ENCODE peak calls at places on chromosomes 1 and 21, in seven cellular contexts. One of them, this sample, is unnamed.

GRCh38 chr1:243745361-243745760 is 104.7 kb downstream of the AKT3 start:
- DNase-seq in stomach: no peak
- DNase-seq in gastrocnemius medialis: no peak
- DNase-seq in tibial artery: no peak
- DNase-seq in GM12865: no peak
- DNase-seq in fibroblast of pulmonary artery: peak
- DNase-seq in brain microvascular endothelial cell: peak
- DNase-seq in this sample: no peak

GRCh38 chr1:165647970-165648369 is 16.9 kb downstream of the MGST3 start:
- DNase-seq in brain microvascular endothelial cell: peak
- DNase-seq in stomach: no peak
- DNase-seq in gastrocnemius medialis: no peak
- DNase-seq in GM12865: no peak
- DNase-seq in tibial artery: no peak
- DNase-seq in fibroblast of pulmonary artery: no peak
- DNase-seq in this sample: no peak

GRCh38 chr1:244288663-244289062 is 163.0 kb downstream of the ADSS2 start:
- DNase-seq in stomach: no peak
- DNase-seq in tibial artery: no peak
- DNase-seq in gastrocnemius medialis: no peak
- DNase-seq in brain microvascular endothelial cell: no peak
- DNase-seq in GM12865: no peak
- DNase-seq in fibroblast of pulmonary artery: no peak
- DNase-seq in this sample: no peak

GRCh38 chr21:46061950-46062349 is 36.0 kb upstream of the COL6A2 start:
- DNase-seq in tibial artery: no peak
- DNase-seq in brain microvascular endothelial cell: no peak
- DNase-seq in gastrocnemius medialis: no peak
- DNase-seq in fibroblast of pulmonary artery: no peak
- DNase-seq in stomach: no peak
- DNase-seq in GM12865: no peak
- DNase-seq in this sample: no peak

GRCh38 chr1:85607126-85607912 is 26.8 kb downstream of the CCN1 start:
- DNase-seq in tibial artery: no peak
- DNase-seq in stomach: no peak
- DNase-seq in GM12865: no peak
- DNase-seq in brain microvascular endothelial cell: peak
- DNase-seq in fibroblast of pulmonary artery: peak
- DNase-seq in gastrocnemius medialis: no peak
- DNase-seq in this sample: peak

GRCh38 chr1:69569983-69570755 is 2.4 kb downstream of the LRRC7 start:
- DNase-seq in stomach: no peak
- DNase-seq in fibroblast of pulmonary artery: peak
- DNase-seq in brain microvascular endothelial cell: peak
- DNase-seq in tibial artery: no peak
- DNase-seq in gastrocnemius medialis: no peak
- DNase-seq in GM12865: no peak
- DNase-seq in this sample: peak

GRCh38 chr1:203590559-203590958 is 36.1 kb upstream of the ATP2B4 start:
- DNase-seq in brain microvascular endothelial cell: peak
- DNase-seq in tibial artery: no peak
- DNase-seq in fibroblast of pulmonary artery: peak
- DNase-seq in stomach: no peak
- DNase-seq in gastrocnemius medialis: no peak
- DNase-seq in GM12865: no peak
- DNase-seq in this sample: no peak

GRCh38 chr1:26584022-26584485 is 54.5 kb downstream of the RPS6KA1 start:
- DNase-seq in brain microvascular endothelial cell: no peak
- DNase-seq in stomach: no peak
- DNase-seq in fibroblast of pulmonary artery: no peak
- DNase-seq in gastrocnemius medialis: no peak
- DNase-seq in GM12865: peak
- DNase-seq in tibial artery: no peak
- DNase-seq in this sample: no peak

GRCh38 chr1:202438393-202439174 is 90.1 kb downstream of the PPP1R12B start:
- DNase-seq in GM12865: no peak
- DNase-seq in fibroblast of pulmonary artery: no peak
- DNase-seq in tibial artery: no peak
- DNase-seq in gastrocnemius medialis: no peak
- DNase-seq in stomach: no peak
- DNase-seq in brain microvascular endothelial cell: no peak
- DNase-seq in this sample: no peak

GRCh38 chr1:213939888-213940287 is 47.9 kb upstream of the PROX1 start:
- DNase-seq in gastrocnemius medialis: no peak
- DNase-seq in stomach: no peak
- DNase-seq in fibroblast of pulmonary artery: no peak
- DNase-seq in brain microvascular endothelial cell: no peak
- DNase-seq in tibial artery: no peak
- DNase-seq in GM12865: no peak
- DNase-seq in this sample: no peak

GRCh38 chr1:22826630-22827580 is 116.3 kb downstream of the EPHB2 start:
- DNase-seq in fibroblast of pulmonary artery: peak
- DNase-seq in brain microvascular endothelial cell: no peak
- DNase-seq in stomach: peak
- DNase-seq in gastrocnemius medialis: no peak
- DNase-seq in GM12865: no peak
- DNase-seq in tibial artery: no peak
- DNase-seq in this sample: no peak

DNA sequence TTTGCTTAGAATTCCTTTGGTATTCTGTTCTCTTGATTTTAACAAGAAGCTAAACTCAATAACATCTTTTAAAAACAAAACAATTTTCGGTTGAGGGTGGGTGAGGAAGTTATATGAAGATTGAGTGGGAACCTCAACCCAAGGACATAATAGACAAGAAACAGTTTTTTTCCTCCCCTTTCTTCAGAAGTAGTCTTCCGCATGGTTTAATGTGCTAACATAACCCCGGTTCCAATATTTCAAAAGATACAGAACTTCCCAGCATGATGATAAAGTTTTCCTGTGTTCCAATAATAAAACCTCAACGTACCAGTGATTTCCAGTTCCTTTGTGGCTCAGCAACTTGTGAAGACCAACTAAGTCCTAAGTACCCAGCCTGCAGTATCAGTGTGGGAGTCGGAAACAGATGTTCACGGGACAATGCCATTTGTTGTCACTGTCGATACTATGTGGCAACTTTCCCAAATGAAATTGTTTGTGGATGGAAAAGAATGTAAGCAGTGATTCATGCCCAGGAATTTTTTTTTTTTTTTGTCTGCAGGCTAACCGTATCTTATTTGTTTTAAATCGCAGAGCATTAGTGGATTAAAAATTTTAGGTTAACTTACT is 48.5 kb downstream of the NR5A2 start:
- DNase-seq in fibroblast of pulmonary artery: peak
- DNase-seq in GM12865: no peak
- DNase-seq in stomach: no peak
- DNase-seq in brain microvascular endothelial cell: peak
- DNase-seq in gastrocnemius medialis: no peak
- DNase-seq in tibial artery: peak
- DNase-seq in this sample: peak
- H3K4me3 ChIP-seq in fibroblast of pulmonary artery: peak
- H3K4me3 ChIP-seq in GM12865: no peak
- H3K4me3 ChIP-seq in stomach: no peak
- H3K4me3 ChIP-seq in brain microvascular endothelial cell: peak
- H3K4me3 ChIP-seq in gastrocnemius medialis: no peak
- H3K4me3 ChIP-seq in tibial artery: no peak
- H3K4me3 ChIP-seq in this sample: no peak

GRCh38 chr1:150281758-150282557 is at the start of gene CIART:
- DNase-seq in tibial artery: peak
- DNase-seq in gastrocnemius medialis: peak
- DNase-seq in GM12865: peak
- DNase-seq in brain microvascular endothelial cell: peak
- DNase-seq in stomach: peak
- DNase-seq in fibroblast of pulmonary artery: peak
- DNase-seq in this sample: peak

GRCh38 chr1:150281221-150281757 is 1.1 kb upstream of the CIART start:
- DNase-seq in stomach: peak
- DNase-seq in brain microvascular endothelial cell: peak
- DNase-seq in tibial artery: peak
- DNase-seq in GM12865: peak
- DNase-seq in fibroblast of pulmonary artery: peak
- DNase-seq in gastrocnemius medialis: peak
- DNase-seq in this sample: peak

GRCh38 chr1:150283260-150283659 is 906 bp downstream of the CIART start:
- DNase-seq in brain microvascular endothelial cell: no peak
- DNase-seq in gastrocnemius medialis: no peak
- DNase-seq in fibroblast of pulmonary artery: no peak
- DNase-seq in stomach: no peak
- DNase-seq in GM12865: no peak
- DNase-seq in tibial artery: no peak
- DNase-seq in this sample: no peak

GRCh38 chr1:150280138-150280707 is 2.1 kb upstream of the CIART start:
- DNase-seq in gastrocnemius medialis: no peak
- DNase-seq in tibial artery: no peak
- DNase-seq in brain microvascular endothelial cell: no peak
- DNase-seq in GM12865: no peak
- DNase-seq in stomach: peak
- DNase-seq in fibroblast of pulmonary artery: no peak
- DNase-seq in this sample: no peak

DNA sequence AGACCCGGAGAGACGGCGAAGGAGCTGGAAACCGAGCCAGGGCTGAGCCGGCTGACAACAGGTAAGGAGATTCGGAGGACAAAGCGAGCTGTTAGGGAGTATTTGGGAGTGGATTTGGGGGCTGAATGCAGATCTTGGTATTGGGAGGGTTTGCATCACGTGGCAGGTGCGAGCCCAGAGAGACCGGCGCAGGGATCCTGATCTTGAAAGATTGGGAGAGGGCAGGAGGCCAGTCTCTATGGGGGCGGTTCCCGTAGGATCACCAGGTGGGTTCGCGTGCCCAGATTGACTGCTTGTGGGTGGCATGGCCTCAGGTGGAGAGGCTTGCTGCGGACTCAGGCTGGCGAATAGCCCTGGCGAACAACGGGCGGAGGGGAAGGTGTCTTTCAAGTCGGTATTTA is 204 bp downstream of the CIART start:
- DNase-seq in gastrocnemius medialis: peak
- DNase-seq in brain microvascular endothelial cell: no peak
- DNase-seq in tibial artery: peak
- DNase-seq in GM12865: no peak
- DNase-seq in fibroblast of pulmonary artery: no peak
- DNase-seq in stomach: no peak
- DNase-seq in this sample: no peak
- H3K4me3 ChIP-seq in gastrocnemius medialis: peak
- H3K4me3 ChIP-seq in brain microvascular endothelial cell: peak
- H3K4me3 ChIP-seq in tibial artery: peak
- H3K4me3 ChIP-seq in GM12865: peak
- H3K4me3 ChIP-seq in fibroblast of pulmonary artery: peak
- H3K4me3 ChIP-seq in stomach: peak
- H3K4me3 ChIP-seq in this sample: peak

DNA sequence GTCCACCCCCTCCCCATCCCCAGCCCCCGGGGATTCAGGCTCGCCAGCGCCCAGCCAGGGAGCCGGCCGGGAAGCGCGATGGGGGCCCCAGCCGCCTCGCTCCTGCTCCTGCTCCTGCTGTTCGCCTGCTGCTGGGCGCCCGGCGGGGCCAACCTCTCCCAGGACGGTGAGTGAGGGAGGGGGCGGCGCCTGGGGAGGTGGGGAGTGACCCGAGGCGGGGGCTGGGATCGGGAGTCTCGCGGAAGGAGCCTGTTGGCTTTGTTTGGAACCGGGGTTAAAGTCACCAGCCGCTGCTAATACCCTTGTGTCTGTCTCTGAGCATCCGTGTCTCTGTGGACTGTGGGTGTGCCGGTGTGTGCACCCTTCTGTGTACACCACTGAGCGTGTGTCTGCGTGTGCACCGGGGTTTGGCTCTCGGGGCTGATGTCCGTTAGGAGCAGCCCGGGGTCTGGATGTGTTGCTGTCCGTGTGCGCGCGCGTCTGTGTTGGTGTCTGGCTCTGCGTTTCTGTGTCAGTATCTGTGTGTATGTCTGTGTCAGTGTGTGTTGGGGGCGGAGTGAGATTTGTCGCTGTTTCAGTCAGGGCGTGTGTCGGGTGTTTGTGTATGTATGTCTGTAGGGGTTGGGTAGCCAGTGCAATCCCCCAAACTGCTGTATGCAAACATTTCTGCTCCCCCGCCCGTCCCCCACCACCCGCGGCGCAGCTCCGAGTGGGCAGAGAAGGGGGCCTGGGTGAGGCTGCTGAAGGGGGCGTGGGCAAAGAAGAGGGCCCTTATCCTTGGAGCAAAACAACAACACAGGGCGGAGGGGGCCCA is 480 bp downstream of the CADM3 start:
- DNase-seq in gastrocnemius medialis: no peak
- DNase-seq in brain microvascular endothelial cell: no peak
- DNase-seq in tibial artery: peak
- DNase-seq in GM12865: no peak
- DNase-seq in fibroblast of pulmonary artery: peak
- DNase-seq in stomach: no peak
- DNase-seq in this sample: no peak
- H3K4me3 ChIP-seq in gastrocnemius medialis: peak
- H3K4me3 ChIP-seq in brain microvascular endothelial cell: no peak
- H3K4me3 ChIP-seq in tibial artery: peak
- H3K4me3 ChIP-seq in GM12865: no peak
- H3K4me3 ChIP-seq in fibroblast of pulmonary artery: peak
- H3K4me3 ChIP-seq in stomach: peak
- H3K4me3 ChIP-seq in this sample: peak

GRCh38 chr1:116067564-116067887 is 43.7 kb upstream of the MAB21L3 start:
- DNase-seq in GM12865: no peak
- DNase-seq in gastrocnemius medialis: peak
- DNase-seq in tibial artery: peak
- DNase-seq in fibroblast of pulmonary artery: peak
- DNase-seq in brain microvascular endothelial cell: peak
- DNase-seq in stomach: no peak
- DNase-seq in this sample: peak

GRCh38 chr1:116064616-116065015 is 46.6 kb upstream of the MAB21L3 start:
- DNase-seq in stomach: no peak
- DNase-seq in brain microvascular endothelial cell: peak
- DNase-seq in fibroblast of pulmonary artery: peak
- DNase-seq in gastrocnemius medialis: no peak
- DNase-seq in tibial artery: no peak
- DNase-seq in GM12865: no peak
- DNase-seq in this sample: peak

GRCh38 chr1:116062201-116062600 is 49.0 kb upstream of the MAB21L3 start:
- DNase-seq in GM12865: no peak
- DNase-seq in fibroblast of pulmonary artery: no peak
- DNase-seq in tibial artery: no peak
- DNase-seq in gastrocnemius medialis: no peak
- DNase-seq in brain microvascular endothelial cell: no peak
- DNase-seq in stomach: no peak
- DNase-seq in this sample: no peak

DNA sequence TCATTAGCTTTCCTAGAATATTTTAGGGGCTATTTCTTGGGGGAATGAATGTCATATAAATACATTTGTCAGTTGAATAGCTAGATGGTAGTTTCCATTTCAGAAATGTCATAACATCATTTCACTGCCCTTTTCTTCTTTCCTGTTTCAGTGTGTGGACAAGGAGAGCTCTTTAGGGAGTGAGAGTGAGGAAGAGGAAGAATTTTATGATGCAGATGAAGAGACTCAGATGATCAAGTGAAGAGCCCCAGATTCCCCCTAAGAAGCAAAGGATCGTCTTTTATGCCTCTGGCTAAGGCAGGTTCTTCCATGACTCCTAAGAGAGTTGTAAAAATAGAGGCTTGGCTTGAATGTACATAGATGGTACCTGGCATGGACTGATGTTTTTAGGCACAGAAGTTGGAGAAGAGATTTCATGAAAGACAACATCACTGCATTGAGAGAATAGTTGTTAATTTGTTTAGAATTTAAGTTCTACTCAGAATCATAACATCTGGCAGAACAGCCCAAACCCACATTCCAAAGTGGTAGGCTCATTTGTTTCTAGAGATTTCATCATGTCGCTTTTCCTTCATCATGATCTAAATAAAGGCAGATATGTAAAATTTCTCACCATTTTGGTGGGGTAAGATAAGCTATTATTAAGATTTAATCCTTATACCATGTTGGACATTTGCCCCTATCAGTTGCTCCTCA is 44.2 kb upstream of the MAB21L3 start:
- DNase-seq in fibroblast of pulmonary artery: peak
- DNase-seq in GM12865: no peak
- DNase-seq in brain microvascular endothelial cell: peak
- DNase-seq in tibial artery: no peak
- DNase-seq in stomach: no peak
- DNase-seq in gastrocnemius medialis: no peak
- DNase-seq in this sample: peak
- H3K4me3 ChIP-seq in fibroblast of pulmonary artery: no peak
- H3K4me3 ChIP-seq in GM12865: no peak
- H3K4me3 ChIP-seq in brain microvascular endothelial cell: no peak
- H3K4me3 ChIP-seq in tibial artery: no peak
- H3K4me3 ChIP-seq in stomach: no peak
- H3K4me3 ChIP-seq in gastrocnemius medialis: no peak
- H3K4me3 ChIP-seq in this sample: no peak